ENCODE peak calls at places on chromosomes 13 and 19, in nine cellular contexts. One of them, this sample, is unnamed.

GRCh38 chr13:20473888-20474287 is 51.8 kb downstream of the CRYL1 start:
- DNase-seq in heart right ventricle: no peak
- DNase-seq in fibroblast of lung: no peak
- DNase-seq in tibial artery: no peak
- DNase-seq in thoracic aorta: no peak
- DNase-seq in HCT116: no peak
- DNase-seq in gastrocnemius medialis: no peak
- DNase-seq in uterus: no peak
- DNase-seq in tibial nerve: no peak
- DNase-seq in this sample: no peak

GRCh38 chr13:89490661-89491060 is 1819.5 kb downstream of the SLITRK5 start:
- DNase-seq in uterus: no peak
- DNase-seq in tibial artery: no peak
- DNase-seq in fibroblast of lung: peak; percentile 62
- DNase-seq in thoracic aorta: no peak
- DNase-seq in heart right ventricle: no peak
- DNase-seq in gastrocnemius medialis: no peak
- DNase-seq in HCT116: no peak
- DNase-seq in tibial nerve: no peak
- DNase-seq in this sample: no peak

GRCh38 chr13:43042410-43042921 is 19.1 kb downstream of the DNAJC15 start:
- DNase-seq in heart right ventricle: no peak
- DNase-seq in thoracic aorta: no peak
- DNase-seq in tibial nerve: no peak
- DNase-seq in HCT116: no peak
- DNase-seq in fibroblast of lung: no peak
- DNase-seq in uterus: no peak
- DNase-seq in gastrocnemius medialis: no peak
- DNase-seq in tibial artery: no peak
- DNase-seq in this sample: no peak

GRCh38 chr13:85366759-85367417 is 432.3 kb downstream of the SLITRK6 start:
- DNase-seq in HCT116: no peak
- DNase-seq in fibroblast of lung: peak; percentile 17
- DNase-seq in gastrocnemius medialis: no peak
- DNase-seq in thoracic aorta: no peak
- DNase-seq in uterus: no peak
- DNase-seq in tibial artery: no peak
- DNase-seq in heart right ventricle: no peak
- DNase-seq in tibial nerve: no peak
- DNase-seq in this sample: no peak

GRCh38 chr13:18714889-18715288 is 466.7 kb downstream of the TUBA3C start:
- DNase-seq in tibial artery: no peak
- DNase-seq in tibial nerve: no peak
- DNase-seq in heart right ventricle: no peak
- DNase-seq in HCT116: no peak
- DNase-seq in uterus: no peak
- DNase-seq in gastrocnemius medialis: no peak
- DNase-seq in thoracic aorta: no peak
- DNase-seq in fibroblast of lung: no peak
- DNase-seq in this sample: no peak

GRCh38 chr13:77429320-77430142 is 102.6 kb upstream of the MYCBP2 start:
- DNase-seq in gastrocnemius medialis: no peak
- DNase-seq in thoracic aorta: no peak
- DNase-seq in heart right ventricle: no peak
- DNase-seq in fibroblast of lung: peak; percentile 78
- DNase-seq in tibial artery: no peak
- DNase-seq in tibial nerve: no peak
- DNase-seq in HCT116: no peak
- DNase-seq in uterus: no peak
- DNase-seq in this sample: no peak

GRCh38 chr19:8004723-8005513 is 523 bp downstream of the ELAVL1 start:
- DNase-seq in fibroblast of lung: peak; percentile 23
- DNase-seq in HCT116: no peak
- DNase-seq in thoracic aorta: no peak
- DNase-seq in heart right ventricle: no peak
- DNase-seq in uterus: no peak
- DNase-seq in gastrocnemius medialis: no peak
- DNase-seq in tibial nerve: no peak
- DNase-seq in tibial artery: no peak
- DNase-seq in this sample: no peak

GRCh38 chr19:19956431-19957075 is 55.8 kb downstream of the ZNF93 start:
- DNase-seq in tibial artery: no peak
- DNase-seq in thoracic aorta: no peak
- DNase-seq in HCT116: no peak
- DNase-seq in heart right ventricle: no peak
- DNase-seq in fibroblast of lung: no peak
- DNase-seq in gastrocnemius medialis: no peak
- DNase-seq in tibial nerve: no peak
- DNase-seq in uterus: no peak
- DNase-seq in this sample: no peak

GRCh38 chr19:42494321-42494720 is 34.0 kb downstream of the CEACAM1 start:
- DNase-seq in HCT116: no peak
- DNase-seq in fibroblast of lung: no peak
- DNase-seq in gastrocnemius medialis: no peak
- DNase-seq in tibial nerve: no peak
- DNase-seq in thoracic aorta: no peak
- DNase-seq in uterus: no peak
- DNase-seq in tibial artery: no peak
- DNase-seq in heart right ventricle: no peak
- DNase-seq in this sample: no peak

GRCh38 chr19:10290439-10290875 is 705 bp downstream of the ICAM5 start:
- DNase-seq in tibial nerve: no peak
- DNase-seq in heart right ventricle: no peak
- DNase-seq in uterus: no peak
- DNase-seq in fibroblast of lung: no peak
- DNase-seq in HCT116: no peak
- DNase-seq in thoracic aorta: no peak
- DNase-seq in gastrocnemius medialis: no peak
- DNase-seq in tibial artery: no peak
- DNase-seq in this sample: no peak

GRCh38 chr19:10289836-10290438 is at the start of gene ICAM5:
- DNase-seq in tibial nerve: no peak
- DNase-seq in thoracic aorta: no peak
- DNase-seq in uterus: no peak
- DNase-seq in tibial artery: no peak
- DNase-seq in heart right ventricle: no peak
- DNase-seq in gastrocnemius medialis: no peak
- DNase-seq in HCT116: peak; percentile 57
- DNase-seq in fibroblast of lung: no peak
- DNase-seq in this sample: no peak

GRCh38 chr19:10292206-10292788 is 2.5 kb downstream of the ICAM5 start:
- DNase-seq in HCT116: peak; percentile 71
- DNase-seq in thoracic aorta: peak; percentile 28
- DNase-seq in heart right ventricle: peak; percentile 85
- DNase-seq in fibroblast of lung: no peak
- DNase-seq in uterus: peak; percentile 53
- DNase-seq in tibial nerve: peak; percentile 61
- DNase-seq in tibial artery: peak; percentile 82
- DNase-seq in gastrocnemius medialis: peak; percentile 56
- DNase-seq in this sample: no peak

GRCh38 chr19:10291554-10292205 is 1.9 kb downstream of the ICAM5 start:
- DNase-seq in fibroblast of lung: no peak
- DNase-seq in heart right ventricle: no peak
- DNase-seq in HCT116: no peak
- DNase-seq in thoracic aorta: no peak
- DNase-seq in gastrocnemius medialis: no peak
- DNase-seq in tibial nerve: no peak
- DNase-seq in tibial artery: no peak
- DNase-seq in uterus: no peak
- DNase-seq in this sample: no peak

GRCh38 chr19:10290876-10291553 is 1.3 kb downstream of the ICAM5 start:
- DNase-seq in uterus: peak; percentile 36
- DNase-seq in tibial nerve: no peak
- DNase-seq in fibroblast of lung: no peak
- DNase-seq in tibial artery: no peak
- DNase-seq in heart right ventricle: peak; percentile 64
- DNase-seq in HCT116: peak; percentile 50
- DNase-seq in thoracic aorta: no peak
- DNase-seq in gastrocnemius medialis: peak; percentile 32
- DNase-seq in this sample: no peak
- H3K27ac ChIP-seq in uterus: no peak overlapping the region
- H3K27ac ChIP-seq in tibial nerve: no peak overlapping the region
- H3K27ac ChIP-seq in fibroblast of lung: no peak overlapping the region
- H3K27ac ChIP-seq in tibial artery: no peak overlapping the region
- H3K27ac ChIP-seq in heart right ventricle: no peak overlapping the region
- H3K27ac ChIP-seq in HCT116: peak overlapping the region; percentile 76
- H3K27ac ChIP-seq in thoracic aorta: peak overlapping the region; percentile 28
- H3K27ac ChIP-seq in gastrocnemius medialis: no peak overlapping the region
- H3K27ac ChIP-seq in this sample: no peak overlapping the region

DNA sequence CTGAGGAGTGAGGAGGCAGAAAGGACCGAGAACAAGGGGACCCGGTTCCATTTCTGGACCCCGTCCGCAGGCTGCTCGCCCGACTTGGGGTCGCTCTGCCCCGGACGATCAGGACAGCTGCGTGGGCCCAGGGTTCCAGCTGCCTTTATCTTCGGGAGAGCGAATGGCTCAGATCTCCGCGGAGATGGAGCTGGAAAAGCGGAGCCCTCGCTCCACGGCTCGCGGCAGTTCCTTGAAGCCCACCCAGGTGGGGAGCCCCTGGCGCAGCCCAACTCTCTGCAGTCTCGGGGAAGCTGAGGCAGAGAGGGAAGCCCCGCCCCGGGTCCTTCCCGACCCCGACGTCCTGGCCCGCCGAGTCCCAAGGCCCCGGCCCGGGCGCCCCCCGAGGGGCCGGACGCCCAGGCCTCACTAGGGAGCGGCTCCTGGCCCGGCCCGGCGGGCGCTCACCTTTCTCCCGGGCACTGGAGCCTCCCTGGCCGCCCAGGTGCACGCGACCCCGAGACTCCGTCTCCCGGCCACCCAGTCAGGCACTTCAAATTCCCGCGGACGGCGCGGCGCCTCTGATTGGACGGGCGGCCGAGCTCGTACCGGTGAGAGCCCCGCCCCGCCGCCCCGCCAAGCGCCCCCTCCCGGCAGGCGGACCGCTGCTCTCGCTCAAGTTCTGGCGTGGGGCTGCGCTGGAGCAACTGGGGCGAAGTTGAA is 485.7 kb downstream of the UQCRFS1 start:
- DNase-seq in thoracic aorta: no peak
- DNase-seq in heart right ventricle: peak; percentile 19
- DNase-seq in fibroblast of lung: peak; percentile 32
- DNase-seq in tibial nerve: no peak
- DNase-seq in HCT116: no peak
- DNase-seq in gastrocnemius medialis: no peak
- DNase-seq in tibial artery: no peak
- DNase-seq in uterus: no peak
- DNase-seq in this sample: no peak
- H3K4me3 ChIP-seq in thoracic aorta: no peak overlapping the region
- H3K4me3 ChIP-seq in heart right ventricle: peak overlapping the region; percentile 23
- H3K4me3 ChIP-seq in fibroblast of lung: no peak overlapping the region
- H3K4me3 ChIP-seq in tibial nerve: peak overlapping the region; percentile 33
- H3K4me3 ChIP-seq in HCT116: no peak overlapping the region
- H3K4me3 ChIP-seq in gastrocnemius medialis: no peak overlapping the region
- H3K4me3 ChIP-seq in tibial artery: no peak overlapping the region
- H3K4me3 ChIP-seq in uterus: no peak overlapping the region
- H3K4me3 ChIP-seq in this sample: peak overlapping the region; percentile 53

GRCh38 chr19:38657633-38658222 is 10.3 kb downstream of the ACTN4 start:
- DNase-seq in heart right ventricle: no peak
- DNase-seq in fibroblast of lung: peak; percentile 95
- DNase-seq in tibial artery: no peak
- DNase-seq in tibial nerve: no peak
- DNase-seq in thoracic aorta: no peak
- DNase-seq in HCT116: peak; percentile 71
- DNase-seq in gastrocnemius medialis: no peak
- DNase-seq in uterus: no peak
- DNase-seq in this sample: no peak

GRCh38 chr19:38660724-38661123 is 13.3 kb downstream of the ACTN4 start:
- DNase-seq in fibroblast of lung: no peak
- DNase-seq in gastrocnemius medialis: no peak
- DNase-seq in heart right ventricle: no peak
- DNase-seq in HCT116: no peak
- DNase-seq in uterus: no peak
- DNase-seq in thoracic aorta: no peak
- DNase-seq in tibial artery: no peak
- DNase-seq in tibial nerve: no peak
- DNase-seq in this sample: no peak

GRCh38 chr19:38661166-38661565 is 13.7 kb downstream of the ACTN4 start:
- DNase-seq in thoracic aorta: no peak
- DNase-seq in heart right ventricle: no peak
- DNase-seq in fibroblast of lung: no peak
- DNase-seq in gastrocnemius medialis: no peak
- DNase-seq in tibial nerve: no peak
- DNase-seq in HCT116: no peak
- DNase-seq in uterus: no peak
- DNase-seq in tibial artery: no peak
- DNase-seq in this sample: no peak

GRCh38 chr19:38656171-38656981 is 8.9 kb downstream of the ACTN4 start:
- DNase-seq in fibroblast of lung: peak; percentile 62
- DNase-seq in gastrocnemius medialis: no peak
- DNase-seq in heart right ventricle: no peak
- DNase-seq in thoracic aorta: no peak
- DNase-seq in uterus: no peak
- DNase-seq in tibial nerve: peak; percentile 72
- DNase-seq in tibial artery: no peak
- DNase-seq in HCT116: no peak
- DNase-seq in this sample: no peak

DNA sequence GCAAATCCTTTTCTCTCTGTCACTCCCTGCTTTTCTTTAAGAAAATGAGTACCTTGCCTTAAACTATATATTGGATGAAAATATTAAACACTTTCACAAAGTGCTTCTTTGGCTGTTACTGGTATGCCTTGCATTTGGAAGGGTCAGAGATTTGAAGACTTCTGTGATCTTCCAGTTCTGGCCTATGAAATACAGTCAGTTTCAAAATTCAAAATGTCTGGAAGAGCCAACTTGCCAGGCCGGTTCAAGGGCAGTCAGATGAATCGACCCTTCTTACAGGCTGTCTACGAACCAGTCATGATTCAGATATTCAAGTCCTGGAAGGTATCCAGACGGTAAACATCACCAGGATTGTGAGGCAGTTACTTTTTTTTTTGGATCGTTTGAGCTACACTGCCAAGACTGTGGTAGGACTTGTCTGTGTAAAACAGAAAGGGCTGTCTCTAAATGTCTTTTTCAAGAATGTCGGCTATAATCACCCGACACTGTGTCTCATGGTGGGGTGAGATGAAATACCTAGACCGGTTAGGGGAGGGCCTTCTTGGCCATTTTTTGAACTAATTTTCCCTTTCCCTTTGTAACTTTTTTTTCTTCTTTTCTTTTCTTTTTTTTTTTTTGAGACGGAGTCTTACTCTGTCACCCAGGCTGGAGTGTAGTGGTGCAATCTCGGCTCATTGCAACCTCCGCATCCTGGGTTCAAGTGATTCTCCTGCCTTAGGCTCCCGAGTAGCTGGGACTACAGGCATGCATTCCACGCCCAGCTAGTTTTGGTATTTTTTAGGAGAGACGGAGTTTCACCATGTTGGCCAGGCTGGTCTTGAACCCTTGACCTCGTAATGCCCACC is 11.2 kb downstream of the ACTN4 start:
- DNase-seq in thoracic aorta: no peak
- DNase-seq in fibroblast of lung: peak; percentile 100
- DNase-seq in heart right ventricle: no peak
- DNase-seq in gastrocnemius medialis: peak; percentile 59
- DNase-seq in HCT116: peak; percentile 83
- DNase-seq in tibial nerve: no peak
- DNase-seq in uterus: peak; percentile 81
- DNase-seq in tibial artery: peak; percentile 82
- DNase-seq in this sample: peak; percentile 98
- H3K27ac ChIP-seq in thoracic aorta: peak overlapping the region; percentile 100
- H3K27ac ChIP-seq in fibroblast of lung: peak overlapping the region; percentile 88
- H3K27ac ChIP-seq in heart right ventricle: peak overlapping the region; percentile 97
- H3K27ac ChIP-seq in gastrocnemius medialis: peak overlapping the region; percentile 98
- H3K27ac ChIP-seq in HCT116: peak overlapping the region; percentile 72
- H3K27ac ChIP-seq in tibial nerve: peak overlapping the region; percentile 73
- H3K27ac ChIP-seq in uterus: peak overlapping the region; percentile 98
- H3K27ac ChIP-seq in tibial artery: peak overlapping the region; percentile 97
- H3K27ac ChIP-seq in this sample: peak overlapping the region; percentile 95

GRCh38 chr19:51970718-51971117 is 15.9 kb downstream of the ZNF350 start:
- DNase-seq in tibial nerve: no peak
- DNase-seq in fibroblast of lung: no peak
- DNase-seq in uterus: no peak
- DNase-seq in heart right ventricle: no peak
- DNase-seq in tibial artery: no peak
- DNase-seq in gastrocnemius medialis: no peak
- DNase-seq in thoracic aorta: no peak
- DNase-seq in HCT116: no peak
- DNase-seq in this sample: no peak
- H3K4me3 ChIP-seq in tibial nerve: no peak overlapping the region
- H3K4me3 ChIP-seq in fibroblast of lung: no peak overlapping the region
- H3K4me3 ChIP-seq in uterus: no peak overlapping the region
- H3K4me3 ChIP-seq in heart right ventricle: no peak overlapping the region
- H3K4me3 ChIP-seq in tibial artery: no peak overlapping the region
- H3K4me3 ChIP-seq in gastrocnemius medialis: no peak overlapping the region
- H3K4me3 ChIP-seq in thoracic aorta: no peak overlapping the region
- H3K4me3 ChIP-seq in HCT116: no peak overlapping the region
- H3K4me3 ChIP-seq in this sample: no peak overlapping the region